ENCODE peak calls at places on chromosomes 13 and 19, in six cellular contexts. One of them, this sample, is unnamed.

GRCh38 chr13:75579529-75579928 is 29.9 kb downstream of the UCHL3 start:
- DNase-seq in thoracic aorta: no peak
- DNase-seq in transverse colon: no peak
- DNase-seq in ascending aorta: no peak
- DNase-seq in glutamatergic neuron: no peak
- DNase-seq in B cell: no peak
- DNase-seq in this sample: no peak

GRCh38 chr19:18685597-18686164 is 2.2 kb downstream of the CRTC1 start:
- DNase-seq in thoracic aorta: no peak
- DNase-seq in transverse colon: no peak
- DNase-seq in ascending aorta: no peak
- DNase-seq in glutamatergic neuron: no peak
- DNase-seq in B cell: no peak
- DNase-seq in this sample: no peak

GRCh38 chr19:51548213-51548651 is 16.8 kb upstream of the SIGLEC6 start:
- DNase-seq in thoracic aorta: no peak
- DNase-seq in transverse colon: no peak
- DNase-seq in ascending aorta: no peak
- DNase-seq in glutamatergic neuron: no peak
- DNase-seq in B cell: no peak
- DNase-seq in this sample: no peak

GRCh38 chr13:51721485-51721884 is 82.5 kb downstream of the DHRS12 start:
- DNase-seq in thoracic aorta: no peak
- DNase-seq in transverse colon: no peak
- DNase-seq in ascending aorta: no peak
- DNase-seq in glutamatergic neuron: no peak
- DNase-seq in B cell: no peak
- DNase-seq in this sample: peak

GRCh38 chr13:42405665-42406390 is 133.9 kb downstream of the AKAP11 start:
- DNase-seq in thoracic aorta: no peak
- DNase-seq in transverse colon: no peak
- DNase-seq in ascending aorta: no peak
- DNase-seq in glutamatergic neuron: no peak
- DNase-seq in B cell: peak
- DNase-seq in this sample: peak

GRCh38 chr13:76991432-76991795 is 467 bp upstream of the CLN5 start:
- DNase-seq in thoracic aorta: peak
- DNase-seq in transverse colon: peak
- DNase-seq in ascending aorta: peak
- DNase-seq in glutamatergic neuron: no peak
- DNase-seq in B cell: peak
- DNase-seq in this sample: peak

GRCh38 chr13:80469841-80470378 is 129.0 kb upstream of the SPRY2 start:
- DNase-seq in thoracic aorta: peak
- DNase-seq in transverse colon: peak
- DNase-seq in ascending aorta: peak
- DNase-seq in glutamatergic neuron: no peak
- DNase-seq in B cell: no peak
- DNase-seq in this sample: no peak

GRCh38 chr13:33637978-33638743 is 179.8 kb upstream of the RFC3 start:
- DNase-seq in thoracic aorta: no peak
- DNase-seq in transverse colon: no peak
- DNase-seq in ascending aorta: no peak
- DNase-seq in glutamatergic neuron: no peak
- DNase-seq in B cell: no peak
- DNase-seq in this sample: no peak

GRCh38 chr19:11092181-11092538 is 2.9 kb downstream of the LDLR start:
- DNase-seq in thoracic aorta: no peak
- DNase-seq in transverse colon: no peak
- DNase-seq in ascending aorta: no peak
- DNase-seq in glutamatergic neuron: no peak
- DNase-seq in B cell: no peak
- DNase-seq in this sample: no peak

GRCh38 chr13:102948006-102948405 is 102.2 kb downstream of the ERCC5 start:
- DNase-seq in thoracic aorta: no peak
- DNase-seq in transverse colon: no peak
- DNase-seq in ascending aorta: no peak
- DNase-seq in glutamatergic neuron: no peak
- DNase-seq in B cell: no peak
- DNase-seq in this sample: no peak

GRCh38 chr13:95698047-95698749 is 21.3 kb downstream of the DNAJC3 start:
- DNase-seq in thoracic aorta: no peak
- DNase-seq in transverse colon: no peak
- DNase-seq in ascending aorta: no peak
- DNase-seq in glutamatergic neuron: no peak
- DNase-seq in B cell: no peak
- DNase-seq in this sample: no peak
- TF ChIP-seq CTCF in thoracic aorta: no peak
- TF ChIP-seq CTCF in transverse colon: peak
- TF ChIP-seq CTCF in ascending aorta: no peak
- TF ChIP-seq CTCF in glutamatergic neuron: peak
- TF ChIP-seq CTCF in B cell: no peak
- TF ChIP-seq CTCF in this sample: no peak

DNA sequence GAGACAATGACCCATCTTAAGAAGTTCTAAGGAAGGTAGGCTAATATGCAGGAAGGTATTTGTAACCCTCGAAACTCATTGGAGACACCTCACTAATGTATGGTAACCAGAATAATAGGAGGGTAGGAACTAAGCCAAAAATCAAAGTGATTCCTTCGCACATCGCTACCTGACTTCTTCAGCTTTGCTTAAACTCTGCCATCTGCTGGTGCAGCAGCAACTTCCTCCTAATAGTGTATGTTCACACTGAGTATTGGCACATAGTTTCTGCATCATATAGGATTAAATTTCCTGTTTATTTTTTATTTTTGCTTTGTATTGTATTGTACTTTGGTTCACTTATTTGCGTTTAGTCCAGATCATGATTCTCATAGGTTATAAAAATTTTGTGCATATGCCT is 676.2 kb downstream of the GPC5 start:
- DNase-seq in thoracic aorta: no peak
- DNase-seq in transverse colon: no peak
- DNase-seq in ascending aorta: no peak
- DNase-seq in glutamatergic neuron: no peak
- DNase-seq in B cell: no peak
- DNase-seq in this sample: peak
- TF ChIP-seq CTCF in thoracic aorta: no peak
- TF ChIP-seq CTCF in transverse colon: peak
- TF ChIP-seq CTCF in ascending aorta: no peak
- TF ChIP-seq CTCF in glutamatergic neuron: peak
- TF ChIP-seq CTCF in B cell: no peak
- TF ChIP-seq CTCF in this sample: peak

GRCh38 chr19:45477216-45477615 is 9.4 kb downstream of the FOSB start:
- DNase-seq in thoracic aorta: no peak
- DNase-seq in transverse colon: no peak
- DNase-seq in ascending aorta: no peak
- DNase-seq in glutamatergic neuron: no peak
- DNase-seq in B cell: no peak
- DNase-seq in this sample: no peak
- TF ChIP-seq CTCF in thoracic aorta: no peak
- TF ChIP-seq CTCF in transverse colon: no peak
- TF ChIP-seq CTCF in ascending aorta: no peak
- TF ChIP-seq CTCF in glutamatergic neuron: no peak
- TF ChIP-seq CTCF in B cell: no peak
- TF ChIP-seq CTCF in this sample: no peak

DNA sequence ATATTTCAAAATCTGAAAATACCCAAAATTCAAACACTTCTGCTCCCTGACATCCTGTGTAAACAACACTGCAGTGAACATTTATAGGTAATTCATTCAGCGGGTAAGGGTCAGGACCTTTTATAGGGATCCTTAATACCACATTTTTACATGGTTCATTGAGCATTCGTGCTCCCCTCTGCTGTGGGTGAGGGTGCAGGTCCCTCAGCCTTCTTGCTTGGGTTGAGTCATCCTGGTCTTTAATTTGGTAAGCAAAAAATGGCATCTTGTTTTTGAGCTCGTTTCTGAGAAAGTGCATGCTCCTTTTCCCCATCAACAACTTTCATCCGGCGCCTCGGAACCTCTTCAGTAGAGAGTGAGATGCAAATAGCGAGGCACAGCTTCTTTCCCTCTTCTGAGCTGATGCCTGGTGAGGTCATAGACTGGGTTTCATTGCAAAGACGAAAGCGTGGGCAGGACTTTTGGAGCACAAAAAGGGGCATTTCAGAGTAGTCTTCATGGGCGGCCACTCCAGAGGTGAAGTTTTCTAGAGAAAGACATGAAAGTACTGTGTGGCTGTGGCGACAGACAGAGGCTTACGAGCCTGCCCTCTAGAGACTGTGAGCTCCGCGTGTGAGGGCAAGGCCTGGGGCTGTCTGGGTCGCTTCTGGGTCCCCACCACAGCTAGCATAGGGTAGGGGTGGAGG is 44.5 kb downstream of the BBC3 start:
- DNase-seq in thoracic aorta: no peak
- DNase-seq in transverse colon: peak
- DNase-seq in ascending aorta: no peak
- DNase-seq in glutamatergic neuron: no peak
- DNase-seq in B cell: peak
- DNase-seq in this sample: peak
- TF ChIP-seq CTCF in thoracic aorta: no peak
- TF ChIP-seq CTCF in transverse colon: no peak
- TF ChIP-seq CTCF in ascending aorta: no peak
- TF ChIP-seq CTCF in glutamatergic neuron: no peak
- TF ChIP-seq CTCF in B cell: no peak
- TF ChIP-seq CTCF in this sample: peak

GRCh38 chr19:670609-671075 is 5.5 kb upstream of the FSTL3 start:
- DNase-seq in thoracic aorta: no peak
- DNase-seq in transverse colon: no peak
- DNase-seq in ascending aorta: no peak
- DNase-seq in glutamatergic neuron: no peak
- DNase-seq in B cell: no peak
- DNase-seq in this sample: no peak
- TF ChIP-seq CTCF in thoracic aorta: no peak
- TF ChIP-seq CTCF in transverse colon: no peak
- TF ChIP-seq CTCF in ascending aorta: no peak
- TF ChIP-seq CTCF in glutamatergic neuron: peak
- TF ChIP-seq CTCF in B cell: no peak
- TF ChIP-seq CTCF in this sample: no peak

GRCh38 chr13:40780822-40781401 is 8.5 kb upstream of the SLC25A15 start:
- DNase-seq in thoracic aorta: no peak
- DNase-seq in transverse colon: no peak
- DNase-seq in ascending aorta: no peak
- DNase-seq in glutamatergic neuron: no peak
- DNase-seq in B cell: no peak
- DNase-seq in this sample: no peak
- TF ChIP-seq CTCF in thoracic aorta: no peak
- TF ChIP-seq CTCF in transverse colon: no peak
- TF ChIP-seq CTCF in ascending aorta: no peak
- TF ChIP-seq CTCF in glutamatergic neuron: no peak
- TF ChIP-seq CTCF in B cell: no peak
- TF ChIP-seq CTCF in this sample: no peak

This sample was measured in GM13977.